ENCODE peak calls at places on chromosomes 4 and X, in four cellular contexts. C, X, Y and K are unnamed samples.

GRCh38 chr4:13990596-13991589 is 363.4 kb upstream of the BOD1L1 start:
- DNase-seq in X (no peak), C (no peak), Y (peak), K (no peak)

GRCh38 chr4:87322754-87323153 is at the start of gene HSD17B13:
- DNase-seq in C (no peak), Y (peak), X (no peak), K (no peak)

GRCh38 chrX:150610446-150610845 is 42.0 kb downstream of the MTM1 start:
- DNase-seq in Y (no peak), X (no peak), C (no peak), K (no peak)

GRCh38 chrX:119425050-119425449 is 25.9 kb downstream of the SLC25A43 start:
- DNase-seq in C (no peak), X (no peak), Y (no peak), K (no peak)

GRCh38 chr4:20883677-20884076 is 183.4 kb downstream of the PACRGL start:
- DNase-seq in Y (no peak), X (no peak), C (no peak), K (no peak)

GRCh38 chr4:189988892-189989431 is 38.1 kb downstream of the FRG2 start:
- DNase-seq in Y (no peak), C (no peak), X (no peak), K (no peak)

GRCh38 chrX:13489451-13489850 is 80.0 kb upstream of the EGFL6 start:
- DNase-seq in Y (peak), C (peak), X (no peak), K (no peak)

GRCh38 chr4:27189683-27190082 is 329.0 kb downstream of the STIM2 start:
- DNase-seq in C (no peak), Y (no peak), X (no peak), K (no peak)

GRCh38 chr4:94305468-94306225 is 37.0 kb downstream of the HPGDS start:
- DNase-seq in Y (no peak), C (no peak), X (no peak), K (no peak)

DNA sequence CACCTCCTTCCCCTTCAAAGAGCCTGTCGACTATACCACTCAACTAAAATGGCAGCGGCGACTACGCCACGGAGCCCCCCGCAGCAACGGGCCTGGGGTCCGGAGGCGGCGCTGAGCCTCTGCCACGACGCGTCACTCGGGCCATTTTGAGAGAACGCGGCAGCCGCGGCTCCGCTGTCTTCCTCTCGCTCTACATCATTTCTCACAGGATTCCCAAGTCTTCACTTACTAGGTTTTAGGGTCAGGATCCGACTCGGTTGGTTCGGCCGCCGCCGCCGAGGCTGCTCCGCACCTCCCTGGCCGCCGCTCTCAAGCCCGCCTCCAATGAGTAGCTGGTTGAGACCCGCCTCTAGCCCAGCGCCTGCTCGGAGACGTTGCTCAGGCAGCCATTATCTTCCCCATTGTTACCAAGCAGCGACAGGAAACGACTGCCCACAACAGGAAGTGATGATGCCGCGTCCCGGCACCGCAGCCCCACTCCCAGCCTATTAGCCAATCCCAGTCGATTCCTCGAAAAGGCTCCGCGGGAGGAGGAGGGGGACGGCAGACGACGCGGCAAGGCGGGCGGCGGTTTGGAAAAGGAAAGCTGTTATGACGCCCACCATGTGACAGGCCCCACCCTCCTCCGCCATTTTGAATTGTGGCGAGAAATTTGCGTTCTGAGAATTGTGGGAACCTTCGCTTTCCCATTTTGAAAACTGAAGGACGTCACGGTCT is at the start of gene RLIM:
- DNase-seq in Y (peak), C (peak), X (peak), K (peak)
- TF ChIP-seq POLR2A in Y (peak), C (peak), X (peak), K (peak)

DNA sequence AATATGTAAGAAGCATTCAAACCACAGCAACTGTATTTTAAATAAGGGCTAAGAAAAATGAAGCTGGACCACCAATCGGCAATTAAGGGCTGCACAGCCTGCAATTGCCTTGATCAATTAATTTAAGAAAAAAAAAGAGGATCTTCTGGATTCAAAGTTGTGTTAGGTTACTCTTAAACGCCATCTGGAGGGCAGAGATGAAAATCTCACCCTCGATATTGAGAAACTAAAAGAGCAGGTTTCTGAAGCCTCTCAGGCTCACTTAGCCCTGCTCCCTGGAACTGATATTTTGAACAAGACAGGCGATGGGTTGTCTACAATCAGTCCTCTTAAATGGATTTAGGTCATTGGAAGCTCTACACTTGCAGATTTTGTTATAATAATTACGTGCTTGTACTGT is 579.4 kb downstream of the GRXCR1 start:
- DNase-seq in Y (no peak), C (no peak), X (no peak), K (no peak)
- TF ChIP-seq CTCF in Y (no peak), C (no peak), X (no peak), K (no peak)

GRCh38 chrX:71067079-71067478 is 1.1 kb downstream of the SNX12 start:
- DNase-seq in Y (no peak), X (no peak), C (no peak), K (no peak)

GRCh38 chrX:71067727-71068051 is 445 bp downstream of the SNX12 start:
- DNase-seq in C (no peak), X (no peak), Y (no peak), K (no peak)

GRCh38 chrX:71070531-71070930 is 2.4 kb upstream of the SNX12 start:
- DNase-seq in C (no peak), X (no peak), Y (no peak), K (no peak)

GRCh38 chrX:71068052-71068918 is at the start of gene SNX12:
- DNase-seq in X (peak), Y (peak), C (peak), K (peak)
- TF ChIP-seq POLR2A in X (peak), Y (peak), C (peak), K (no peak)

GRCh38 chr4:11801466-11802446 is 373.1 kb upstream of the HS3ST1 start:
- DNase-seq in Y (no peak), X (no peak), C (no peak), K (no peak)

DNA sequence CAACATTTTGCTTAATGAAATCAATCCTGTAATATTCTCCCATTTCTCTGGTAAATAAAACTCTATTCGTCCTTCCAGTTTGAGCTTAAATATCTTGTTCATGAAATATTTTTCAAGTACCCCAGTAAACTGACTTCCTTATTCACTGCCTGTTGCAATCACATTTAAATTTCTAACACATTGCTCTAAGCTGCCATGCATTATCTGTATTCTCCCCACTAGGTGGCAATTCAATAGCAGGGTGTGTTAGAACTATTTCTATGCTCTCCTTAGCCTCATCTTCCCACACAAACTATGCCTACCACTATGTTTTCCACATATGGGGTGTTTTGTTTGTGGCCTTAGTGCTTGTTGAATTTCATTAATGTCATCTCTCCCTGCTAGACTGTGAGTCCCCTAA is 377.1 kb upstream of the HS3ST1 start:
- DNase-seq in C (no peak), Y (no peak), X (no peak), K (no peak)
- TF ChIP-seq CTCF in C (peak), Y (peak), X (peak), K (peak)

GRCh38 chrX:276588-277171 is 4.5 kb upstream of the PLCXD1 start:
- DNase-seq in C (peak), X (no peak), Y (peak), K (peak)
- TF ChIP-seq POLR2A in C (no peak), X (no peak), Y (no peak), K (no peak)

GRCh38 chrX:28586891-28587635 is at the start of gene IL1RAPL1:
- DNase-seq in C (no peak), X (no peak), Y (peak), K (no peak)
- TF ChIP-seq CTCF in C (no peak), X (peak), Y (no peak), K (no peak)

DNA sequence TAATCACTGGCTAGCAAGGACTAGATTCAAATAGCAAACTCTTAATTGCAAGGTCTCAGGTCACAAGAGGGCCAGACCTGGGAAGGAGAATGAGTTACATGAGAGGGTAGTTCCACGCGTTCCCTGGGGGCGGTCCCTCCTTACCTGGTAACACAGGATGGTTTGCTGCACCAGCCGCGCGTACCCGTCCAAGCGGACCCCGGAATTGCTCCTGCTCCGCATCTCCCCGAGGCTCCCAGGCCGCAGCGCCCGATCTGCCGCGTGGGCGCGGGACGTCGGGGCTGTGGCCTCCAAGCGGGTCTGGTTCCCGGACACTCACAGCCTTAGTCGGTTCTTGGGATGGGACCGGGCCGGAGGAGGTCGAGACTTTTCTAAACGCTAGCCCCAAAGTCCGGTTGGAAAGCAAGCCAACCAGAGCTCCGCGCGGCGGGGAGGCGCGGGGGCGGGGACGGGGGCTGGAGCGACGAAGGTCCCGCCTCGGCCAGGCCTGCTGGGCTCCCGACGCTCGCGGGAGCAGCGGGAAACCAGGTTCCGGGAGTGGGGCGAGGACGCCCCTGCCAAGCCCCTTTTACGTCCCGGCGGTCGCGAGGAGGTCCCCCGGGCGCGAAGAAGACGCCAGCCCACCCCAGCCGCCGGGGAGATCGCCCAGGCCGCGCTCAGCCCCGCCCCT is at the start of gene PHKA2:
- DNase-seq in C (peak), X (peak), Y (peak), K (peak)
- TF ChIP-seq POLR2A in C (no peak), X (peak), Y (no peak), K (no peak)

DNA sequence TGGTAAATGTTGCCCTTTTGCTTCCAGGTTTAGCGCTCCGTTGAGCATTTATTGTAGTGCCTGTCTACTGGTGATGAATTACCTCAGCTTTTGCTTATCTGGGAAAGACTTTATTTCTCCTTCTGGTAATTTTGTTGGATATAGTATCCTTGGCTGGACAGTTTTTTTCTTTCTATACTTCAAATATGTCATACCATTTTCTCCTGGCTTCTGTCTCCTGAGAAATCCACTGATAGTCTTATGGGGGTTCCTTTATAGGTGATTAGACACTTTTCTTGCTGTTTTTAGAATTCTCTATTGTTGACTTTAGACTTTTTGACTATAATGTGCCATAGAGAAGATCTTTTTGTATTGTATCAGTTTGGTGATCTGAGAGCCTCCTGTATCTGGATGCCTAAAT is 73.5 kb downstream of the ARFIP1 start:
- DNase-seq in X (no peak), Y (no peak), C (no peak), K (no peak)
- TF ChIP-seq CTCF in X (no peak), Y (no peak), C (no peak), K (no peak)

DNA sequence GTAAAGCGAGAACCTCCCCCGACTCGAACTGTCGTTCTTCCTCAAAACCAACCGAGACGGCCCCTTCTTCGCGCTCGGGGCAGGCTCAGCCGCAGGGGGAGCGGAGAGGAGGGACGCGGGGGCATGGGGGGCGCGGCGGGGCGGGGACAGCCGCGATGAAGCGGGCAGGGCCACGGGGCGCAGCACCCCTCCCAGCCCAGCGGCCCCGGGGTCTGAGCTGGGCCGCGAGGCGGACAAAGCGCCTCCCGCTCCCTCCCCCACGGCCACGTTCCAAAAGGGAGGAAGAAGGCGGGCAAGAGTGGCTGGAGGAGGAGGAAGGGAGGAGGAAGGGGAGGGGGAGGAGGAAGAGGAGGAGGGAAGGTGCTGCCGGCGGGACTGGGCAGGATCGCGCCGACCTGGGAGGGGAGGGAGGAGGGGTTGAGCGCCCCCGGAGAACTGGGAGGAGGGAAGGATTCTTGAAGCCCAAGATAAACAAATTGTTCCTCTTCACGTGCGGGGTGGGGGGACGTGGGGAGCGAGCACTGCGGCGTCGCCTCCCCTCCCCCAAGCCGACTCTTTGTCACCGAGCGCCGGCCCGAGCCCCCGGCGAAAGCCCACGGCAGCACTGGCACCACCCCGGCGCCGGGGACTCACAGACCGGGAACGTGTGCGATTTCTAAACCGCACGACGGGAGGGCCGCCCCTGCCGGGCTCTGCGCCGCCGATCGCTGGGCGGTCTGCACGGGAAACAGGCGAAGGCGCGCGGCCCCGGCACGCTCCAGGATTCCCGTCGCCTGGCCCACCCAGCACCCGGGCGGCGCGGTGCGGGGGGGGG is 2.9 kb downstream of the MAML3 start:
- DNase-seq in C (peak), Y (peak), X (peak), K (peak)
- TF ChIP-seq POLR2A in C (peak), Y (peak), X (peak), K (no peak)

DNA sequence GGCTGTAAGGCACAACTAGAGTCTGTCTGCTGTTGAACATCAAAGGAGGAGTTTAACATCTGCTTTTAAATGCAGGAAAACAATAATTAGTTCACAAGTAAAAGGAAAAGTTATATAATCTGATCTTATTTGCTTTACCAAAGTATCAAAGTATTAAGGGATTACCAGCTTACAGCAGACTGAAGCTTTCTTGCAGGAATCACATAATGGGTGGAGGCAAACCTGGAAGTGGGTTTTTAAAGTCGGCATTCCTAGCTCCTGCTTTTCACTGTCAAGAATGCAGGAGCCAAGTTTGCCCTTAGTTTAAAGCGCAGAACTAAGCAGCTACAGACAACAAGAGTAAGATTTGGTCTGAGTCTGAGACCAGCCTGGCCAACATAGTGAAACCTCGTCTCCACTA is 122.2 kb downstream of the APBB2 start:
- DNase-seq in Y (no peak), C (no peak), X (no peak), K (no peak)
- TF ChIP-seq CTCF in Y (no peak), C (no peak), X (no peak), K (no peak)